ENCODE peak calls at places on chromosome 1, in five cellular contexts. R, H, Q, G and U are unnamed samples.
A peak's percentile ranks its signal among the peaks of the same experiment; 100 is the strongest.

GRCh38 chr1:147567594-147568381 is 26.5 kb downstream of the BCL9 start:
- DNase-seq in R (no peak), H (no peak), Q (no peak), G (no peak), U (no peak)

GRCh38 chr1:72915581-72915980 is 633.2 kb upstream of the NEGR1 start:
- DNase-seq in R (no peak), H (no peak), Q (no peak), G (no peak), U (no peak)

GRCh38 chr1:27141266-27142003 is 13.5 kb downstream of the SLC9A1 start:
- DNase-seq in R (no peak), H (no peak), Q (no peak), G (no peak), U (no peak)

GRCh38 chr1:150577557-150578277 is 1.7 kb downstream of the MCL1 start:
- DNase-seq in R (no peak), H (no peak), Q (no peak), G (no peak), U (no peak)

GRCh38 chr1:47972864-47973437 is 24.2 kb downstream of the TRABD2B start:
- DNase-seq in R (no peak), H (no peak), Q (no peak), G (no peak), U (no peak)

GRCh38 chr1:228740543-228740942 is 5.3 kb downstream of the RHOU start:
- DNase-seq in R (no peak), H (no peak), Q (no peak), G (no peak), U (no peak)

GRCh38 chr1:58903450-58904298 is 119.8 kb upstream of the JUN start:
- DNase-seq in R (peak; percentile 95), H (peak; percentile 44), Q (peak; percentile 53), G (peak; percentile 99), U (peak; percentile 84)

GRCh38 chr1:225879521-225880209 is 2.5 kb downstream of the TMEM63A start:
- DNase-seq in R (no peak), H (peak; percentile 45), Q (no peak), G (no peak), U (no peak)

GRCh38 chr1:71666609-71667008 is 585.8 kb upstream of the ZRANB2 start:
- DNase-seq in R (no peak), H (no peak), Q (no peak), G (no peak), U (no peak)

GRCh38 chr1:172742599-172743500 is 83.9 kb downstream of the FASLG start:
- DNase-seq in R (no peak), H (no peak), Q (no peak), G (no peak), U (no peak)

DNA sequence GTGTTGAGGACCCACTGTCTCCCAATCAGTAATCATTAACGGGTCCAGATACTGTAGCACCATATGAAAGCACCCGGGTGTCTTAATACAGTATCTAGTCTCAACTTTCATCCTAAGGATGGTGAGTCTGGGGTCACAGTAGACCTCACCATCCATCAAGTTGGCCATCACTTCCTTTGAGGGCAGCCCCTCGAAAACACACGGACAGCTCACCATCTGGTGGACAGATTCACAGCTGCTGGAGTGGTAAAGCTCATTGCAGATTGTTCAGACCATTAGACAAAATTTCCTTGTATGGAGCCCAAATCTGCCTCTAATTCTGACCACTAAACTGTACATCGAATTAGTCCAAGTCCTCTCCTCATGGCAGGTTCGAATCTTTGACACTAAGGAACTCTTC is 123.1 kb downstream of the PGBD5 start:
- DNase-seq in R (no peak), H (no peak), Q (no peak), G (no peak), U (no peak)
- TF ChIP-seq CTCF in R (no peak), H (no peak), Q (no peak), G (no peak), U (no peak)

DNA sequence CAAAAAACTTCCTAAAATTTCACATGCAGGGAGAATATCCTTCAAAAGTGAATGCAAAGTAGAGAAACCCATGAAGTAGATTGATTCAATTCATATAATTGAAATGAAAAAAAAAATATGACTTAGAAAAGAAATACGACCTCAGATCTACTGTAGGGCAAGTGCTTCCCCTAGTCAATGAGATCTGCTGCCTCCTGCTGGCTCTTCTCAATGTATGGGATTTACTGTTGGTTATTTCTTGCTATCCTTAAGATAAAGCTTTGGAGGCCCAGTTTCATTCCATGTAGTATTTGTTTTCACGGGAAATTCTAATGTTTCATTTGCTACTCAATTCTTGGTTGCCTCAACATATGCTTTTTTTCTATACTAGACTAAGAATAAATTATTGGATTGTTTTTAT is 46.2 kb downstream of the ZNF648 start:
- DNase-seq in R (no peak), H (no peak), Q (no peak), G (no peak), U (no peak)
- TF ChIP-seq CTCF in R (peak; percentile 39), H (no peak), Q (peak; percentile 31), G (no peak), U (no peak)

DNA sequence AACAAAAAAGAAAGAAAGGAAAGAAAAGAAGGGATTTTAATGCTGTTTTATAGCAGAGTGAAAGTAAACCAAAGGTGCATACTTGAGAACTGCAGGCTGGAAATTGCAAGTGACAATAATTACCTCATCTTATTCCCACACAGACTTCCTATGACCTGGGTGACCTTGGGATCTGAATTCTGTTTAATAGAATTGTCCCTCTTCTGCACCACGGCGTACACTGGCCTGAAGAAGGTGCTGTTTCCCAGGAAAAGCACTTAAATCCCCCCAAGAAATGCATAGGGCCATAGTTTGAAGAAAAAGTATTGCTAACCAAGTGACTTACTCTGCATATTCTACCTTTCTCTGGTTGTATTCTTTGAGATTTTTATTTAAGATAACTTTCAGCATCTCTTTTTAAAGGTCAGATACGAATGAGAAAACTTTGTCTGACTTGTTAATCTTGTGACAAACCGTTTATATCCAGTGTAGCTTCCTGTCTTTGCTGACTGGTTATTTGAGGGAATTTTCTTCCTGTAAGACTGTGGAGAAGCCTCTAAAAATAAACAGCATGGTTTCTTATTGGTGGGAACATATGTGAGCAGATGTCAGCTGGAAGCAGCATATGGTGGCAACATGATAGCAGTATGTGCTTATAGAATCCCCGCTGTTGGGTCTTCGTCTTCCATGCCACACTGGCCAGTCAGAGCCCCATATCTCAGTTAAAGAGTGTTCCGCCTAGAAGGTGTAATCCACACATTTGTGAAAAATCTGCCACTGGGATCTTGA is 16.3 kb downstream of the TGFB2 start:
- DNase-seq in R (no peak), H (no peak), Q (no peak), G (no peak), U (no peak)
- TF ChIP-seq CTCF in R (peak; percentile 61), H (no peak), Q (peak; percentile 55), G (peak; percentile 29), U (peak; percentile 63)

GRCh38 chr1:63921357-63921756 is 147.5 kb downstream of the ROR1 start:
- DNase-seq in R (no peak), H (no peak), Q (no peak), G (no peak), U (no peak)

GRCh38 chr1:63922848-63923247 is 149.0 kb downstream of the ROR1 start:
- DNase-seq in R (peak; percentile 72), H (no peak), Q (no peak), G (no peak), U (no peak)

GRCh38 chr1:63917571-63918394 is 144.0 kb downstream of the ROR1 start:
- DNase-seq in R (no peak), H (no peak), Q (no peak), G (no peak), U (no peak)

GRCh38 chr1:63918395-63918945 is 144.7 kb downstream of the ROR1 start:
- DNase-seq in R (no peak), H (no peak), Q (no peak), G (no peak), U (no peak)

DNA sequence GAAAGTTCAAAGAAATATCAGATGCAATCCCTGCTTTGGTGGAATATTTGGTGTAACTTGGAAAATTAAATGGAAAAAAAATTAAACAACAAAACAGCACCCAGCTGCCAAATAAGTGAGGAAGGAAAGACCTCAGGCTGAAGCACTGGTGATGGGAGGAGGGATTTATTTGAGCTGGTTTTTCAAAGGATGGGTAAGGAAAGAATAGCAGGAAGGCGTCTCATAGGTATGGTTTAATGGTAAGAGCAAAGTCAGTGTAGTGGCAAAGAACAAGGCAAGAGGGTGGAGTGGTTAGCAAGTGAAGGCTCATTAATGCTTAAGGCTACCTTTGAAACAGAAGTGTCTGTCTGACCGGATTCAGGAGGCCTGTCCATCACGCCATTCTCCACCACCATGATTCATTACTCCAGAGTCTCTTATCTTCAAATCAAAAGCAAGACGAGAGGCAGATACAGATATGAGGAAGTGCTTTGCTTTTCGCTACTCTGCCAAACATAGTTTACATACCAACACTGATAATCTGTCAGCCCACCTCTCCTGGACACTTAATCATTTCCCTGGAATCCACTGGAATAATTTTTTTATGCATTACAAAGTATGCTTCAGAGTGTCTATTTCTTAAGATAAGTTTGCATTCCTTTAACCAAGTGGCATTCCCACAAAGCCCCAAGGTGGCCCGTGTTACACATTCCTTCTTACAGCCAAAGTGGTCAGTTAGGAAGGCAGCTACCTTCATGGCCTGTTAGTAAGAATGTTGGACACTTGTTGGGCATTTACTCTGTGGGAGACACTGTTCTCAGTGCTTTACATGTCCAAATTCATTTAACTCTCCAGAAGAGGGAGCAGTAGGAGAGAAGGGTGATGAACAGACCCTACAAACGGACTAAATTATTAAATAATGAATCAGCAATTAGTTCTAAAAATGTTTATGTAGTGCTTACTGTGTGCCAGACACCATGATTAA is 146.6 kb downstream of the ROR1 start:
- DNase-seq in R (no peak), H (no peak), Q (no peak), G (no peak), U (peak; percentile 18)
- TF ChIP-seq CTCF in R (no peak), H (no peak), Q (peak; percentile 47), G (no peak), U (peak; percentile 33)